ENCODE peak calls at places on chromosome 1, in four cellular contexts. C is foreskin fibroblast; T is stimulated activated effector memory CD8-positive, alpha-beta T cell treated with anti-CD3 and anti-CD28 coated beads, Interleukin-12 subunit alpha, Interleukin-12 subunit beta, amount 100 ng/mL, for 72 hours; F is Calu3. G is an unnamed sample.

GRCh38 chr1:111739984-111740765 is 980 bp upstream of the INKA2 start:
- DNase-seq in T (peak), F (peak), C (peak), G (peak)

GRCh38 chr1:32365445-32365844 is 3.1 kb downstream of the TSSK3 start:
- DNase-seq in T (no peak), F (no peak), C (no peak), G (no peak)

GRCh38 chr1:62304515-62304914 is 14.7 kb downstream of the KANK4 start:
- DNase-seq in F (no peak), T (no peak), C (no peak), G (no peak)

GRCh38 chr1:190001187-190001586 is 476.5 kb downstream of the BRINP3 start:
- DNase-seq in T (no peak), C (peak), F (no peak), G (no peak)

GRCh38 chr1:221429262-221429661 is 312.6 kb downstream of the DUSP10 start:
- DNase-seq in T (no peak), F (no peak), C (peak), G (no peak)

GRCh38 chr1:228141082-228141870 is 1.2 kb downstream of the GUK1 start:
- DNase-seq in T (no peak), C (peak), F (peak), G (peak)

GRCh38 chr1:204080163-204080903 is 7.4 kb downstream of the SOX13 start:
- DNase-seq in F (peak), C (peak), T (no peak), G (peak)

GRCh38 chr1:26317612-26318337 is at the start of gene CD52:
- DNase-seq in C (no peak), T (no peak), F (no peak), G (no peak)

GRCh38 chr1:24327886-24328285 is 8.7 kb downstream of the GRHL3 start:
- DNase-seq in T (no peak), C (no peak), F (no peak), G (no peak)

GRCh38 chr1:38129473-38129872 is 82.9 kb upstream of the POU3F1 start:
- DNase-seq in F (no peak), T (no peak), C (no peak), G (no peak)

G was measured in body of pancreas.